ENCODE peak calls at places on chromosome 16, in nine cellular contexts. E, M, J, S, Y, F, D, R and T are unnamed samples.

GRCh38 chr16:54931041-54931756 is 534 bp downstream of the IRX5 start:
- DNase-seq in D (no peak), F (no peak), J (no peak), M (no peak), S (no peak), Y (no peak), E (no peak), R (no peak), T (no peak)

GRCh38 chr16:17696696-17697095 is 225.9 kb upstream of the XYLT1 start:
- DNase-seq in J (no peak), E (no peak), D (no peak), S (no peak), M (no peak), F (no peak), Y (no peak), R (no peak), T (no peak)

GRCh38 chr16:30893082-30893743 is 664 bp downstream of the BCL7C start:
- DNase-seq in Y (no peak), D (no peak), F (peak), R (no peak), S (no peak), M (no peak), J (no peak), E (no peak), T (no peak)

GRCh38 chr16:68082596-68083238 is 2.5 kb upstream of the NFATC3 start:
- DNase-seq in S (no peak), D (no peak), R (no peak), J (no peak), Y (no peak), E (no peak), F (no peak), M (no peak), T (no peak)

GRCh38 chr16:24541534-24541933 is 2.2 kb downstream of the RBBP6 start:
- DNase-seq in J (no peak), D (no peak), Y (no peak), R (no peak), S (no peak), F (no peak), M (no peak), E (no peak), T (no peak)

GRCh38 chr16:79163666-79164377 is 436.7 kb downstream of the MAF start:
- DNase-seq in E (no peak), S (no peak), Y (no peak), D (no peak), R (no peak), F (peak), J (no peak), M (no peak), T (no peak)

GRCh38 chr16:66278111-66278531 is 88.4 kb upstream of the CDH5 start:
- DNase-seq in D (no peak), R (no peak), F (no peak), Y (no peak), S (no peak), J (no peak), M (peak), E (no peak), T (no peak)

GRCh38 chr16:5065813-5066212 is at the start of gene C16orf89:
- DNase-seq in M (peak), D (no peak), S (no peak), R (no peak), F (peak), E (no peak), J (no peak), Y (no peak), T (no peak)

GRCh38 chr16:8583199-8583598 is 7.1 kb downstream of the TMEM114 start:
- DNase-seq in F (no peak), E (no peak), J (no peak), Y (no peak), D (no peak), S (no peak), R (no peak), M (no peak), T (no peak)